ENCODE peak calls at places on chromosomes 13 and 19, in eight cellular contexts. O is K562, G is PC-3, F is AML-193, K is left ventricle myocardium inferior, R is NCI-H2171, H is A172, U is T-cell. E is an unnamed sample.
A peak's percentile ranks its signal among the peaks of the same experiment; 100 is the strongest.

GRCh38 chr19:34556500-34556899 is 74.9 kb downstream of the WTIP start:
- DNase-seq in F (peak; percentile 13), G (peak; percentile 30), U (no peak), R (no peak), K (no peak), O (peak; percentile 28), H (peak; percentile 5), E (no peak)

GRCh38 chr13:24220086-24220703 is 59.7 kb downstream of the SPATA13 start:
- DNase-seq in O (peak; percentile 38), K (no peak), H (peak; percentile 68), F (peak; percentile 80), R (peak; percentile 29), G (peak; percentile 88), U (peak; percentile 22), E (peak; percentile 43)

GRCh38 chr19:16886305-16886880 is 2.4 kb upstream of the F2RL3 start:
- DNase-seq in F (no peak), G (peak; percentile 54), R (no peak), O (no peak), H (no peak), U (no peak), K (peak; percentile 73), E (no peak)

GRCh38 chr13:98022210-98022609 is 68.7 kb downstream of the IPO5 start:
- DNase-seq in F (no peak), K (no peak), U (no peak), G (peak; percentile 78), O (no peak), R (no peak), H (peak; percentile 37), E (no peak)

GRCh38 chr19:42412223-42412622 is 15.0 kb downstream of the LIPE start:
- DNase-seq in R (no peak), O (no peak), U (no peak), H (peak; percentile 38), F (no peak), K (no peak), G (no peak), E (no peak)

GRCh38 chr19:50838239-50838638 is 4.9 kb upstream of the KLK15 start:
- DNase-seq in F (no peak), R (no peak), H (no peak), O (peak; percentile 26), K (no peak), U (no peak), G (peak; percentile 55), E (no peak)

GRCh38 chr13:25214371-25215252 is 42.5 kb upstream of the AMER2 start:
- DNase-seq in F (no peak), H (peak; percentile 40), R (no peak), U (no peak), K (no peak), O (no peak), G (peak; percentile 61), E (no peak)

GRCh38 chr19:4456566-4456842 is 1.1 kb downstream of the UBXN6 start:
- DNase-seq in H (peak; percentile 63), U (no peak), G (peak; percentile 34), K (no peak), O (peak; percentile 42), R (peak; percentile 74), F (no peak), E (peak; percentile 91)

GRCh38 chr19:47146920-47147319 is 16.3 kb downstream of the SAE1 start:
- DNase-seq in G (no peak), K (no peak), F (no peak), H (no peak), U (no peak), O (no peak), R (no peak), E (no peak)

E was measured in NCI-H524 treated with DMSO at 0.1 percent for 48 hours.